ENCODE peak calls at places on chromosomes 7 and 10, in nine cellular contexts. W is cardiac muscle cell, B is right atrium auricular region, X is RWPE2, A is tibial artery, M is aorta, O is Peyer's patch, H is hepatocyte, S is heart right ventricle. F is an unnamed sample.
A peak's percentile ranks its signal among the peaks of the same experiment; 100 is the strongest.

GRCh38 chr10:122864901-122865300 is 14.5 kb downstream of the FAM24B start:
- DNase-seq in M (no peak), A (no peak), O (no peak), H (no peak), S (no peak), X (no peak), B (no peak), W (peak; percentile 35), F (no peak)

GRCh38 chr7:98852826-98853225 is 17.0 kb downstream of the TMEM130 start:
- DNase-seq in O (no peak), W (peak; percentile 7), M (no peak), A (no peak), S (no peak), B (no peak), H (no peak), X (no peak), F (no peak)

GRCh38 chr7:88700725-88701124 is 58.8 kb upstream of the ZNF804B start:
- DNase-seq in W (no peak), H (no peak), O (no peak), B (no peak), S (no peak), A (no peak), M (no peak), X (no peak), F (no peak)

GRCh38 chr10:26792780-26793495 is 67.8 kb downstream of the ABI1 start:
- DNase-seq in H (no peak), S (no peak), O (no peak), B (no peak), M (no peak), X (no peak), W (no peak), A (no peak), F (no peak)

GRCh38 chr7:31688347-31688746 is 1.3 kb downstream of the PPP1R17 start:
- DNase-seq in M (no peak), W (no peak), H (no peak), X (no peak), B (no peak), O (no peak), S (no peak), A (no peak), F (no peak)

GRCh38 chr10:69567920-69568319 is 5.3 kb downstream of the NEUROG3 start:
- DNase-seq in M (peak; percentile 85), B (no peak), H (peak; percentile 86), S (peak; percentile 57), W (peak; percentile 75), A (peak; percentile 27), X (no peak), O (no peak), F (peak; percentile 59)

GRCh38 chr7:139532636-139533035 is 9.2 kb downstream of the CLEC2L start:
- DNase-seq in H (no peak), A (no peak), M (no peak), W (no peak), O (no peak), X (no peak), B (no peak), S (no peak), F (no peak)

GRCh38 chr10:124345521-124345920 is 73.2 kb downstream of the OAT start:
- DNase-seq in O (no peak), S (no peak), M (no peak), X (peak; percentile 38), H (no peak), B (no peak), A (no peak), W (no peak), F (no peak)

GRCh38 chr10:30422981-30423654 is 10.9 kb upstream of the MAP3K8 start:
- DNase-seq in M (no peak), S (peak; percentile 48), H (peak; percentile 83), A (peak; percentile 70), X (peak; percentile 83), W (peak; percentile 82), O (no peak), B (peak; percentile 76), F (peak; percentile 48)

GRCh38 chr7:42673951-42674350 is 237.9 kb downstream of the C7orf25 start:
- DNase-seq in O (no peak), X (no peak), W (no peak), A (no peak), H (no peak), S (no peak), M (no peak), B (no peak), F (no peak)

GRCh38 chr7:22351878-22352277 is 5.1 kb downstream of the RAPGEF5 start:
- DNase-seq in O (no peak), A (no peak), B (no peak), M (no peak), X (no peak), W (no peak), S (no peak), H (no peak), F (no peak)

GRCh38 chr10:11757452-11757819 is 15.3 kb downstream of the ECHDC3 start:
- DNase-seq in B (peak; percentile 86), X (peak; percentile 83), O (no peak), M (no peak), S (peak; percentile 25), W (peak; percentile 94), A (peak; percentile 85), H (peak; percentile 90), F (peak; percentile 97)

GRCh38 chr10:60666221-60666620 is 112.1 kb upstream of the CDK1 start:
- DNase-seq in A (no peak), S (no peak), O (no peak), B (no peak), M (no peak), H (peak; percentile 20), W (peak; percentile 87), X (no peak), F (no peak)

GRCh38 chr10:6068422-6068821 is 6.3 kb upstream of the IL2RA start:
- DNase-seq in B (no peak), W (no peak), H (no peak), A (peak; percentile 27), O (no peak), S (no peak), M (no peak), X (no peak), F (no peak)

GRCh38 chr7:85111761-85112160 is 75.1 kb downstream of the SEMA3D start:
- DNase-seq in B (no peak), W (peak; percentile 71), A (no peak), H (no peak), S (no peak), X (no peak), M (no peak), O (no peak), F (peak; percentile 54)

GRCh38 chr10:124474502-124475070 is 13.0 kb downstream of the LHPP start:
- DNase-seq in O (no peak), B (no peak), S (no peak), H (no peak), A (no peak), X (no peak), W (no peak), M (no peak), F (no peak)

GRCh38 chr10:113007343-113007771 is 57.3 kb downstream of the TCF7L2 start:
- DNase-seq in O (no peak), X (no peak), W (no peak), B (no peak), S (no peak), H (no peak), M (no peak), A (no peak), F (no peak)

GRCh38 chr10:90031776-90032175 is 330.4 kb downstream of the KIF20B start:
- DNase-seq in B (no peak), S (no peak), W (no peak), A (no peak), M (no peak), X (no peak), H (no peak), O (no peak), F (no peak)

GRCh38 chr7:143258830-143259229 is 4.4 kb upstream of the GSTK1 start:
- DNase-seq in O (no peak), X (no peak), H (no peak), B (no peak), M (no peak), W (no peak), A (no peak), S (no peak), F (no peak)
- H3K36me3 ChIP-seq in O (no peaks in the 10 kb centered on the region), X (no peaks in the 10 kb centered on the region), H (no peaks in the 10 kb centered on the region), B (no peaks in the 10 kb centered on the region), M (no peaks in the 10 kb centered on the region), W (no peaks in the 10 kb centered on the region), A (no peaks in the 10 kb centered on the region), S (no peaks in the 10 kb centered on the region), F (no peaks in the 10 kb centered on the region)

DNA sequence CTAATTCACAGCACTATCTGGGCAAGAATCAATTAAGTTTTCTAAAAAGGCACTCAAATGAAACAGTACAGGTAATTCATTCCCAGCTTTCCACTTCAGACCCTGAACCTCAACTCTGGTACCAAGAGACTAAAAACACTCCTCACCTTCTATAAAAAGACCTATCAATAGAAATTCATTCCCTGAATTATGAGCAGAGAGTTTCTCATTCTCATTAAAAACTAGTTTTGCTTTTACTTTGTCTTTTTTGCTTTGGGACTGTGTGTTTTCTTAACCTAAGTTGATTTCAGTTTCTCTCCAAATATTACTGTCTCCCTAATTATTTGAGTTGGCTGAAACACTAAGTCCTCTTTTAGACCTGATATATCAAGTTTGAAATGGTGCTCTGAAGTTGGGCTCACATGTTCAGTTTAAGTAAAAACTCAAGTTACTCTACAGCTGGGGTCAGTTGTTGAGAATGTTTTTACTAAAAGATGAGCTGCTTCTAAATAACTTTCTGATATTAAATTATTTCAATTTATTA is 189.5 kb downstream of the JAZF1 start:
- DNase-seq in O (no peak), W (no peak), S (no peak), H (no peak), B (no peak), A (no peak), M (no peak), X (no peak), F (no peak)
- H3K27ac ChIP-seq in O (no peak overlapping the region), W (no peak overlapping the region), S (no peak overlapping the region), H (no peak overlapping the region), B (no peak overlapping the region), A (no peak overlapping the region), M (no peak overlapping the region), X (no peak overlapping the region), F (no peak overlapping the region)

DNA sequence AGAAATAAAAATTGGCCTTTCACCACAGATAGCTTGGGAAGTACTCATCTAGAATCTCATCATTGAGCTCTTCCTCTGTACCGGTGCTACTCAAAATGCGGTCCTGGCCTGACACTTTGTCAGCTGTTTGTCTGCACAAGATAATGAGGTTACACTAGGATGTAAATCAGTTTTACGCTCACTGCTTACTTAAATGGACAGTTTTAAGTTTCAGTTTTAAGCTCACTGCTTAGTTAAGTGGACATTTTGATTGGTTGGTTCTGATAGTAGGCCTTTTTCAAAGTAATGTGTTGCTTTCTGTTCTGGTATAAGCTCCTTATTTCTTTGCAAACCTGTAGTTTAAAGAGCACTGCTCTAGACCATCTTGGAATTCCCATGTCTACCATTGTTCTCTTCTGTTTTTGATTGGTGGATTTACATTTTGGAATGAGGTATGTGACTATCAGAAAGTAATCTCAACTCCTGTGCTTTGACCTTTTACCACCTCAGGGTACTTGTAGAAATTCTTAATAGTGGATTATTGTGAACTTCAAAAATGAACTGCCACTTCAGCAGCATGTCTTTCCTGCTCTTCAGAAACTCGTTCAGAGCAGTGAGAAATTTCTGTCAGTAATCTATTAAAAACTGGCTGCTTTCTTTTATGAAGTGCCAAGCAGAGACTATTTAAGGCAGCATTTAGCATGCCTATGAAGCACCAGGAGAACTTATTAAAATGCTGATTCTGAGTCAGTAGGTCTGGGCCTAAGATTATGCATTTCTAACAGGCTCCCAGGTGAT is 55.0 kb downstream of the C1GALT1 start:
- DNase-seq in M (no peak), X (no peak), O (no peak), W (no peak), A (no peak), S (no peak), H (no peak), B (no peak), F (no peak)
- H3K36me3 ChIP-seq in M (no peaks in the 10 kb centered on the region), X (peaks cover 16% of the 10 kb centered on the region), O (peaks cover 18% of the 10 kb centered on the region), W (peaks cover 10% of the 10 kb centered on the region), A (no peaks in the 10 kb centered on the region), S (peaks cover 31% of the 10 kb centered on the region), H (no peaks in the 10 kb centered on the region), B (peaks cover 4% of the 10 kb centered on the region), F (no peaks in the 10 kb centered on the region)

GRCh38 chr10:119252051-119252465 is 44.7 kb downstream of the GRK5 start:
- DNase-seq in W (peak; percentile 64), M (peak; percentile 57), O (no peak), B (no peak), H (no peak), S (peak; percentile 60), X (no peak), A (no peak), F (no peak)
- H3K27ac ChIP-seq in W (peak overlapping the region; percentile 68), M (peak overlapping the region; percentile 94), O (peak overlapping the region; percentile 60), B (peak overlapping the region; percentile 89), H (peak overlapping the region; percentile 95), S (peak overlapping the region; percentile 82), X (no peak overlapping the region), A (peak overlapping the region; percentile 85), F (peak overlapping the region; percentile 97)